ENCODE peak calls at places on chromosome X, in five cellular contexts. R, X, K, S and L are unnamed samples.

GRCh38 chrX:38192007-38192625 is 28.6 kb downstream of the SRPX start:
- DNase-seq in R (no peak), X (peak; percentile 26), K (no peak), S (peak; percentile 65), L (no peak)

GRCh38 chrX:107206697-107207065 is 270 bp downstream of the DNAAF6 start:
- DNase-seq in R (no peak), X (no peak), K (no peak), S (no peak), L (no peak)

GRCh38 chrX:39874202-39874816 is 223.4 kb downstream of the BCOR start:
- DNase-seq in R (no peak), X (no peak), K (no peak), S (no peak), L (peak; percentile 14)

GRCh38 chrX:125621588-125621927 is 301.9 kb downstream of the TEX13C start:
- DNase-seq in R (no peak), X (no peak), K (no peak), S (no peak), L (no peak)

GRCh38 chrX:9708923-9709553 is 56.6 kb downstream of the GPR143 start:
- DNase-seq in R (peak; percentile 60), X (peak; percentile 55), K (peak; percentile 61), S (peak; percentile 88), L (peak; percentile 61)

GRCh38 chrX:151801980-151802379 is 67.4 kb downstream of the CNGA2 start:
- DNase-seq in R (no peak), X (peak; percentile 3), K (no peak), S (no peak), L (no peak)

GRCh38 chrX:154490021-154490413 is 412 bp downstream of the SLC10A3 start:
- DNase-seq in R (peak; percentile 58), X (peak; percentile 19), K (peak; percentile 37), S (peak; percentile 46), L (peak; percentile 12)

GRCh38 chrX:123267220-123267619 is 83.1 kb downstream of the GRIA3 start:
- DNase-seq in R (no peak), X (no peak), K (no peak), S (no peak), L (no peak)

DNA sequence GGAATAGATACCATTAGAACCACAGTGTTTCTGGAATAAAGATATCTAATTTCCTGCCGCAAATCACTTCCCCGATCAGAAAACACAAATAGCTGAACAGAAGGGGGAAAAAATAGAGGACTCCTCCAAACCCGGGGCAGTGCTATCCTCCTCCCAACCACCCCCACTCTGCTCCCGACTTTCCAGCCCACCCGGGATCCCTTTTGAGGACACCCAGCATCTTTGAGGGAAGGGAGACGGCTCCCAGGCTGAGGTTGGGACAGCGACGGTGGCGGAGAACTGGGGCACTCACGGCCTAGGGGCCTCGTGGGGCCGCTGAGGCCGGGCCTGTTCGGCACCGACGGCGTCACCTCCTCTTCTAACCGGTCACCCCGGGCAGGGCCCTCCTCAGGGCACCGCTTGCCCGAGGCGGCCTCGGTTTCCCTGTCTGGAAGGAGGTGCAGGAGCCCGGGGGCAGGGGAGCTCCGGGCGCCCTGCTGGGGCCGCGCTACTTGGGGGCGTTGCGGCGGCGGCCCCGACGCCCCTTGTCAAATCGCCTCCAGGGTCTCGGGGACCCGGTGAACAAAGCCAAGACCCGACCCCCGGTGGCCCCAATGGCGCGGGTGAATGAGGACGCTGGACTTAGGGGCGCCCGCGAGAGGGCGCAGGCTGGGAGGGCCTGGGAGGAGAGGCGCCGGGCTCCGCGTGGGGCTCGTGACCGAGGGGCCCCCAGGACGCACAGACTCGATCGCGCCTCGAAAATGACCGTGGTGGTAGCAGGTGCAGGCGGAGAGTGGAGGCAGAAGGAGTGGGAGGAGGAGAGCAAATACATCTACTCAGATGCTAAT is 6.9 kb upstream of the ARX start:
- DNase-seq in R (no peak), X (no peak), K (no peak), S (peak; percentile 71), L (no peak)
- H3K4me3 ChIP-seq in R (no peak overlapping the region), X (no peak overlapping the region), K (no peak overlapping the region), S (no peak overlapping the region), L (no peak overlapping the region)

GRCh38 chrX:136733613-136734012 is 47.1 kb downstream of the ARHGEF6 start:
- DNase-seq in R (no peak), X (no peak), K (no peak), S (no peak), L (no peak)

GRCh38 chrX:136738049-136738729 is 42.5 kb downstream of the ARHGEF6 start:
- DNase-seq in R (no peak), X (no peak), K (no peak), S (no peak), L (no peak)

GRCh38 chrX:136736690-136737089 is 44.0 kb downstream of the ARHGEF6 start:
- DNase-seq in R (no peak), X (no peak), K (no peak), S (no peak), L (no peak)

GRCh38 chrX:136731798-136732197 is 48.9 kb downstream of the ARHGEF6 start:
- DNase-seq in R (no peak), X (no peak), K (no peak), S (no peak), L (no peak)

DNA sequence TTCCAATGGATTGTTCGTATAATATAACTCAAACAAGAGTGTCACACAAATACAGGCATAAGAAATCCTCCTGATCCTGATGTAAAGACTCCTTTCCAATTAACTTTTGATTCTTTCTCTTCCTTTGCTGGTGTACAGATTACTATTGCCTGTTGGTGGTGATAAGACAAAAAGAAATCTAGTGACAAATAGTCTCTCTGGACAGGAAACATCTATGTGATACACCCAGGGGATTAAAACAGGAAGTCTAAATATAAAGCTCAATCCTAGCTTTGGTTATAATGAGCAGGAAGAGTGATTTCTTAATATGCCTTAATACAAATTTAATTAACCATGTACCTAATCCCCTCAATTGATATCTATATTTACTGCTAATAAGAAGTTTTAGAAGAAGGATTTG is 45.1 kb downstream of the ARHGEF6 start:
- DNase-seq in R (no peak), X (no peak), K (no peak), S (no peak), L (no peak)
- H3K27ac ChIP-seq in R (no peak overlapping the region), X (no peak overlapping the region), K (no peak overlapping the region), S (no peak overlapping the region), L (no peak overlapping the region)

GRCh38 chrX:36357855-36358254 is 438.3 kb downstream of the CFAP47 start:
- DNase-seq in R (no peak), X (no peak), K (no peak), S (no peak), L (no peak)
- H3K4me1 ChIP-seq in R (no peaks in the 10 kb centered on the region), X (no peaks in the 10 kb centered on the region), K (no peaks in the 10 kb centered on the region), S (no peaks in the 10 kb centered on the region), L (no peaks in the 10 kb centered on the region)

DNA sequence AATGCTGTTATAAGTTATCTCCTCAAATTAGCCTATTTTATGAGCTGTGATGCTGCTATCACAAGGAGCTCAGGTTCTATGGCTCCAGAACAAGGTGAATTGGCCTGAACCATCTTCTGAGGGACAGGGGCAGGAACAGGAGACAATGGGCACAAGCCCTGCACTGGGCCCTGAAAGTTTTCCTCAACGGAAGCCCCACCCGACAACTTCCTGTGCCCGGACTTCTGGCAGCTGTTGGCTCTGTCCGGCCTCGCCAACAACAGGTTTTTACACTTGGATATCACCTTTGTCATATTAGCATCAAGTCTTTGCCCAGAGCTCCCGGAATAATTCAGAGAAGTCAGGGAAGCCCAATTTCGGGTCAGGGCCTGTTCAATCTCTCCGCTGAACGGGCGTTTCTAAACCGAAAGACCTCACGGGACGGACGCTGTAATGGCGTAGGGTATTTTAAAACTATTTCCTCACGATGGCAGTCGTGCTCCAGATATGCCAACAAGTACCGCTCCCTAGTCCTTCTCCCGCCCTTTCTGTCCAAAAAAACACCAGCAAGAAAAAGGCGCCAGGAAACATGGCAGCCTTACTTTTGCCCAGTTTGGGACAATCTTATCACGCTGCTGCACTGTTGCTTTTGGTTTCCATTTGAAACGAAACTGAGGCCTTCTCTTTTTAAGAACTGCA is 201.0 kb upstream of the STK26 start:
- DNase-seq in R (no peak), X (no peak), K (peak; percentile 82), S (no peak), L (peak; percentile 75)
- H3K4me3 ChIP-seq in R (no peak overlapping the region), X (peak overlapping the region; percentile 19), K (peak overlapping the region; percentile 42), S (no peak overlapping the region), L (peak overlapping the region; percentile 39)

GRCh38 chrX:13239272-13239671 is 80.6 kb downstream of the ATXN3L start:
- DNase-seq in R (no peak), X (no peak), K (no peak), S (no peak), L (no peak)
- H3K27ac ChIP-seq in R (no peak overlapping the region), X (no peak overlapping the region), K (no peak overlapping the region), S (no peak overlapping the region), L (no peak overlapping the region)

GRCh38 chrX:139828037-139828436 is 104.8 kb downstream of the ATP11C start:
- DNase-seq in R (no peak), X (peak; percentile 40), K (no peak), S (no peak), L (no peak)
- H3K4me1 ChIP-seq in R (peaks cover 63% of the 10 kb centered on the region), X (no peaks in the 10 kb centered on the region), K (no peaks in the 10 kb centered on the region), S (no peaks in the 10 kb centered on the region), L (no peaks in the 10 kb centered on the region)